ENCODE peak calls at places on chromosomes 13 and 19, in four cellular contexts. D is IMR-90, W is A673, O is HFF-Myc. E is an unnamed sample.
A peak's percentile ranks its signal among the peaks of the same experiment; 100 is the strongest.

GRCh38 chr19:4754248-4754647 is 30.6 kb upstream of the DPP9 start:
- DNase-seq in D (peak; percentile 13), W (no peak), O (no peak), E (no peak)

GRCh38 chr19:7729831-7730285 is 2.1 kb downstream of the CLEC4G start:
- DNase-seq in D (no peak), W (no peak), O (no peak), E (no peak)

GRCh38 chr19:30780456-30780855 is 408.3 kb downstream of the ZNF536 start:
- DNase-seq in D (no peak), W (no peak), O (no peak), E (no peak)

GRCh38 chr13:39942177-39942900 is 286.9 kb downstream of the COG6 start:
- DNase-seq in D (no peak), W (no peak), O (no peak), E (no peak)

GRCh38 chr19:35389192-35389861 is 18.5 kb downstream of the GPR42 start:
- DNase-seq in D (no peak), W (no peak), O (no peak), E (no peak)

GRCh38 chr19:40596608-40597328 is 4.4 kb upstream of the LTBP4 start:
- DNase-seq in D (peak; percentile 59), W (no peak), O (no peak), E (no peak)

GRCh38 chr19:508204-509150 is 1.2 kb downstream of the TPGS1 start:
- DNase-seq in D (no peak), W (no peak), O (no peak), E (no peak)

GRCh38 chr19:18291590-18292459 is 10.4 kb upstream of the JUND start:
- DNase-seq in D (peak; percentile 75), W (peak; percentile 88), O (no peak), E (no peak)

GRCh38 chr19:4829001-4829712 is 2.4 kb downstream of the TICAM1 start:
- DNase-seq in D (no peak), W (no peak), O (no peak), E (no peak)

GRCh38 chr19:32363632-32364031 is 18.2 kb downstream of the ZNF507 start:
- DNase-seq in D (no peak), W (no peak), O (no peak), E (no peak)

GRCh38 chr13:60230593-60230992 is 66.9 kb upstream of the DIAPH3 start:
- DNase-seq in D (peak; percentile 1), W (no peak), O (no peak), E (no peak)

GRCh38 chr13:93066187-93066586 is 160.4 kb upstream of the GPC6 start:
- DNase-seq in D (peak; percentile 91), W (no peak), O (no peak), E (no peak)

GRCh38 chr13:42173789-42174343 is 98.1 kb upstream of the AKAP11 start:
- DNase-seq in D (peak; percentile 18), W (no peak), O (no peak), E (no peak)

GRCh38 chr19:36635342-36635741 is 30.2 kb downstream of the ZNF382 start:
- DNase-seq in D (no peak), W (no peak), O (no peak), E (no peak)

GRCh38 chr19:46442808-46443450 is 14.2 kb upstream of the PNMA8C start:
- DNase-seq in D (peak; percentile 78), W (peak; percentile 62), O (no peak), E (peak; percentile 14)

GRCh38 chr13:109655611-109656010 is 130.8 kb downstream of the IRS2 start:
- DNase-seq in D (no peak), W (peak; percentile 55), O (no peak), E (no peak)

GRCh38 chr13:113400621-113401451 is 36.9 kb upstream of the GRTP1 start:
- DNase-seq in D (no peak), W (no peak), O (no peak), E (no peak)

GRCh38 chr13:43191561-43191960 is 168.2 kb downstream of the DNAJC15 start:
- DNase-seq in D (no peak), W (no peak), O (no peak), E (no peak)

GRCh38 chr13:113551081-113552000 is 33.2 kb upstream of the TFDP1 start:
- DNase-seq in D (no peak), W (no peak), O (no peak), E (no peak)

GRCh38 chr19:55675661-55676354 is 782 bp downstream of the EPN1 start:
- DNase-seq in D (no peak), W (no peak), O (no peak), E (no peak)

GRCh38 chr13:92626274-92626673 is 600.3 kb upstream of the GPC6 start:
- DNase-seq in D (no peak), W (no peak), O (no peak), E (no peak)

GRCh38 chr19:48623556-48624066 is 4.3 kb downstream of the SPHK2 start:
- DNase-seq in D (no peak), W (no peak), O (no peak), E (no peak)

GRCh38 chr19:50921391-50922315 is 10.5 kb upstream of the KLK4 start:
- DNase-seq in D (no peak), W (peak; percentile 51), O (no peak), E (no peak)

GRCh38 chr19:46753420-46754155 is 7.3 kb upstream of the STRN4 start:
- DNase-seq in D (no peak), W (peak; percentile 74), O (no peak), E (no peak)

GRCh38 chr13:30863796-30864195 is 42.3 kb upstream of the MEDAG start:
- DNase-seq in D (no peak), W (no peak), O (no peak), E (no peak)

GRCh38 chr19:3580156-3580955 is 4.9 kb upstream of the GIPC3 start:
- DNase-seq in D (peak; percentile 98), W (no peak), O (peak; percentile 72), E (peak; percentile 84)

GRCh38 chr19:17090501-17091074 is 15.0 kb downstream of the MYO9B start:
- DNase-seq in D (peak; percentile 60), W (no peak), O (no peak), E (no peak)

GRCh38 chr13:89432997-89433396 is 1761.8 kb downstream of the SLITRK5 start:
- DNase-seq in D (no peak), W (no peak), O (no peak), E (no peak)

GRCh38 chr19:54190942-54191670 is at the start of gene TSEN34:
- DNase-seq in D (peak; percentile 75), W (peak; percentile 85), O (no peak), E (no peak)

GRCh38 chr13:86757236-86757978 is 913.8 kb upstream of the SLITRK5 start:
- DNase-seq in D (no peak), W (no peak), O (no peak), E (no peak)

GRCh38 chr13:44972956-44973581 is 16.2 kb downstream of the NUFIP1 start:
- DNase-seq in D (peak; percentile 38), W (peak; percentile 61), O (no peak), E (no peak)

GRCh38 chr19:2952953-2953481 is 8.2 kb upstream of the ZNF77 start:
- DNase-seq in D (no peak), W (no peak), O (no peak), E (no peak)

GRCh38 chr13:67568205-67568604 is 338.1 kb upstream of the PCDH9 start:
- DNase-seq in D (no peak), W (no peak), O (no peak), E (no peak)

GRCh38 chr19:29259153-29259552 is 46.2 kb upstream of the UQCRFS1 start:
- DNase-seq in D (no peak), W (no peak), O (no peak), E (no peak)
- TF ChIP-seq CTCF in D (peak; percentile 13), W (peak; percentile 40), O (peak; percentile 32), E (peak; percentile 6)

GRCh38 chr13:33351324-33351723 is 65.8 kb upstream of the STARD13 start:
- DNase-seq in D (peak; percentile 64), W (peak; percentile 37), O (no peak), E (no peak)
- H3K4me3 ChIP-seq in D (peak overlapping the region; percentile 17), W (peak overlapping the region; percentile 69), O (no peak overlapping the region), E (no peak overlapping the region)

DNA sequence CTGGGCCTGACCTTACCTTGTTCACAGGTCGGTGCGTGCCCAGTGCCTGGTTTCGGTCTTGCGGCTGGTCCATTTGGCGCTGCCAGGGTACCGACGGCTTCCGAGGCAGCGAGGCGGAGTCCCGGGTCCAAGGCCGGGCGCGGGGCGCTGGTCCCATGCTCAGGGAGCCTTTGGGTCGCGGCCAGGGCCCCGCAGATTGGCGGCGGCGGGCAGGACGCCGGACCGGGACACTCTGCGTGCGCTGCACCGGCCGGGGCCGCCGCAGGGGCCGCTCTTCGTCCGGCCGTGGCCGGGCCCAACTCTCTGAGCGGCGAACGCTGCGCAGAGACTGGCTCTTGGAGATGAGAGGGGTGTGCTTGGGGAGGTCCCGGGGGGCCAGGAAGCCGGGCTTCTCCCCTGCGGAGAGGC is 3.3 kb upstream of the WIZ start:
- DNase-seq in D (no peak), W (no peak), O (no peak), E (no peak)
- TF ChIP-seq CTCF in D (peak; percentile 36), W (no peak), O (no peak), E (peak; percentile 14)

DNA sequence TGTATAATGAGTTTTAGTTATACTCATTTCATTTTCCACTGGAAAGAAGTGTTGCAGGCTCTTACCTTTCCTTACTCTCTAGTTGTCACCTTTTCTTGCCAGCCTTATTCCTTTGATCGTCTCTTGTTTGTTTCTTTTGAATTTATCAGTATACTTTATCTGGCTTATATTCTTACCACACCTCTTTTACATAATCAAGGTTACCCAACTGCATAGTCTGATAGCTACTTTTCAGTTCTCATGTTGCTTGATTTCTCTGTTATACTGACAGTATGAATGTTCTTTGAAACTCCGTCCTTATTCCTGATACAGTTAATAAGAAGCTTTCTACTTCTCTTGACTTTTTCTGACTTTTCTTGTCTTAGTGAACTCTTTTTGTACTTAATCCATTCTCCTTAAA is 4.5 kb downstream of the NDFIP2 start:
- DNase-seq in D (no peak), W (no peak), O (no peak), E (no peak)
- H3K4me3 ChIP-seq in D (no peak overlapping the region), W (no peak overlapping the region), O (no peak overlapping the region), E (no peak overlapping the region)

GRCh38 chr19:6020972-6021805 is 43.2 kb upstream of the RANBP3 start:
- DNase-seq in D (no peak), W (no peak), O (no peak), E (no peak)

GRCh38 chr19:6023936-6024335 is 46.0 kb upstream of the RANBP3 start:
- DNase-seq in D (no peak), W (no peak), O (no peak), E (no peak)

GRCh38 chr19:6023085-6023682 is 45.2 kb upstream of the RANBP3 start:
- DNase-seq in D (peak; percentile 71), W (no peak), O (no peak), E (no peak)

GRCh38 chr19:6021878-6022569 is 44.1 kb upstream of the RANBP3 start:
- DNase-seq in D (peak; percentile 69), W (peak; percentile 88), O (peak; percentile 56), E (no peak)

DNA sequence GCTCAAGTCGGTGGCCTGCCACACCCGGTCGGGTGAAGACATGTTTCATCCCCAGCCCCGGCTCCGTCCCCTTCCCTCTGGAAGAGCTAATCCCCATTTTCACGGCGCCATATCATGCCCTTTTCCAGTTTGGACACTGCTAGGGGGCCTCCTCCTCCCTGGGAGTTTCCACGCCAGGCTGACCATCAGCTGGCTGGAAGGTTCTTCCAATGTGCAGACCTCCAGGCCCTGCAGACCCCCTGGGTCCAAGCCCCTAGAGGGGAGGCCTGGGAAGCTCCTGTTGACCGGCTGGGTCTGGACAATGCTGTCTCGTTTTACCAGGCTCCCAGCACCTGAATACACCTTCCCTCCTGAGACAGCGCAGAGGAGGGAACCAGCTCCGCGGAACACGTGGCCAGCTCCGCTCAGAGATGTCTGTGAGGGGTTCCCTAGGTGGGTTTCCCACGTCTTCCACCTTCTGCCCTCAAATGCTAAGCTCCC is 44.7 kb upstream of the RANBP3 start:
- DNase-seq in D (no peak), W (no peak), O (no peak), E (no peak)
- TF ChIP-seq CTCF in D (no peak), W (peak; percentile 17), O (no peak), E (no peak)

GRCh38 chr13:79403113-79403512 is 2.9 kb downstream of the RBM26 start:
- DNase-seq in D (no peak), W (no peak), O (no peak), E (no peak)
- H3K4me3 ChIP-seq in D (no peak overlapping the region), W (peak overlapping the region; percentile 69), O (peak overlapping the region; percentile 82), E (no peak overlapping the region)